ENCODE peak calls at places on chromosomes 7 and 10, in four cellular contexts. B is activated T-helper 1 cell treated with Interleukin-2 at 50 U/mL for 16 hours, O is cardiac fibroblast, Y is IMR-90. D is an unnamed sample.

GRCh38 chr10:59633063-59633462 is 76.6 kb downstream of the SLC16A9 start:
- DNase-seq in Y (no peak), O (no peak), B (no peak), D (no peak)

GRCh38 chr7:2621948-2622640 is 9.7 kb upstream of the TTYH3 start:
- DNase-seq in O (peak), Y (no peak), B (no peak), D (no peak)

GRCh38 chr7:16129431-16130126 is 291.8 kb downstream of the CRPPA start:
- DNase-seq in B (no peak), Y (peak), O (peak), D (peak)

GRCh38 chr7:112484671-112485097 is 3.9 kb downstream of the LSMEM1 start:
- DNase-seq in B (no peak), O (peak), Y (peak), D (peak)

GRCh38 chr10:62818426-62819011 is 2.4 kb upstream of the EGR2 start:
- DNase-seq in Y (no peak), B (no peak), O (peak), D (no peak)

GRCh38 chr10:132132391-132132841 is 54.3 kb upstream of the DPYSL4 start:
- DNase-seq in Y (no peak), B (no peak), O (no peak), D (no peak)

GRCh38 chr10:69014171-69014570 is 25.6 kb downstream of the KIFBP start:
- DNase-seq in B (no peak), Y (peak), O (peak), D (peak)

GRCh38 chr7:116652793-116653192 is 19.2 kb upstream of the MET start:
- DNase-seq in O (no peak), B (no peak), Y (peak), D (peak)

GRCh38 chr7:29806131-29806792 is at the start of gene WIPF3:
- DNase-seq in B (no peak), Y (no peak), O (peak), D (no peak)

GRCh38 chr10:112383325-112383724 is 9.4 kb downstream of the ACSL5 start:
- DNase-seq in O (peak), Y (peak), B (no peak), D (peak)

GRCh38 chr10:1153805-1154351 is 97.7 kb downstream of the WDR37 start:
- DNase-seq in Y (no peak), B (no peak), O (no peak), D (no peak)

GRCh38 chr7:1869731-1870130 is 199.7 kb downstream of the ELFN1 start:
- DNase-seq in B (no peak), Y (no peak), O (no peak), D (no peak)

GRCh38 chr10:80356563-80356999 is at the start of the genes DYDC1 and DYDC2:
- DNase-seq in O (peak), B (peak), Y (no peak), D (no peak)

GRCh38 chr7:30225863-30226361 is 58.5 kb upstream of the ZNRF2 start:
- DNase-seq in B (no peak), Y (peak), O (peak), D (peak)

GRCh38 chr10:121069061-121069850 is 218.1 kb downstream of the WDR11 start:
- DNase-seq in Y (no peak), B (no peak), O (no peak), D (no peak)

GRCh38 chr10:43384252-43385221 is 13.1 kb downstream of the FXYD4 start:
- DNase-seq in B (no peak), Y (no peak), O (no peak), D (no peak)

GRCh38 chr10:3010327-3010726 is 57.0 kb upstream of the PFKP start:
- DNase-seq in Y (no peak), B (no peak), O (no peak), D (no peak)

GRCh38 chr10:32187686-32188085 is 131.5 kb upstream of the KIF5B start:
- DNase-seq in O (no peak), Y (no peak), B (no peak), D (no peak)

GRCh38 chr10:51606829-51607228 is 92.6 kb downstream of the CSTF2T start:
- DNase-seq in O (no peak), B (no peak), Y (no peak), D (no peak)

GRCh38 chr7:103989785-103990775 is 622 bp upstream of the RELN start:
- DNase-seq in O (peak), Y (peak), B (no peak), D (peak)

GRCh38 chr7:71131256-71131752 is 640 bp upstream of the GALNT17 start:
- DNase-seq in Y (no peak), B (no peak), O (no peak), D (no peak)

GRCh38 chr7:1083729-1084657 is 3.9 kb upstream of the GPER1 start:
- DNase-seq in Y (no peak), O (no peak), B (no peak), D (no peak)

GRCh38 chr10:2019803-2020202 is 282.5 kb upstream of the ADARB2 start:
- DNase-seq in Y (no peak), O (no peak), B (no peak), D (no peak)

GRCh38 chr10:12394236-12395033 is 45.1 kb downstream of the CAMK1D start:
- DNase-seq in Y (peak), B (no peak), O (no peak), D (no peak)

GRCh38 chr10:15146366-15146765 is 22.1 kb downstream of the NMT2 start:
- DNase-seq in Y (no peak), O (no peak), B (no peak), D (no peak)